ENCODE peak calls at places on chromosomes 13 and 19, in four cellular contexts. One of them, this sample, is unnamed.

GRCh38 chr13:44243198-44243852 is 130.3 kb upstream of the SERP2 start:
- DNase-seq in activated B cell treated with CpG ODN at 0.5 μM for 24 hours: no peak
- DNase-seq in dorsolateral prefrontal cortex: peak
- DNase-seq in breast epithelium: peak
- DNase-seq in this sample: no peak

GRCh38 chr13:31160857-31161582 is 684 bp downstream of the HSPH1 start:
- DNase-seq in dorsolateral prefrontal cortex: peak
- DNase-seq in activated B cell treated with CpG ODN at 0.5 μM for 24 hours: peak
- DNase-seq in breast epithelium: peak
- DNase-seq in this sample: peak

GRCh38 chr19:31160346-31160926 is 188.8 kb downstream of the TSHZ3 start:
- DNase-seq in activated B cell treated with CpG ODN at 0.5 μM for 24 hours: no peak
- DNase-seq in breast epithelium: no peak
- DNase-seq in dorsolateral prefrontal cortex: no peak
- DNase-seq in this sample: no peak

GRCh38 chr13:97490702-97491307 is 56.8 kb downstream of the RAP2A start:
- DNase-seq in activated B cell treated with CpG ODN at 0.5 μM for 24 hours: no peak
- DNase-seq in dorsolateral prefrontal cortex: no peak
- DNase-seq in breast epithelium: no peak
- DNase-seq in this sample: no peak

GRCh38 chr19:50720921-50721291 is 1.3 kb upstream of the SHANK1 start:
- DNase-seq in dorsolateral prefrontal cortex: no peak
- DNase-seq in breast epithelium: no peak
- DNase-seq in activated B cell treated with CpG ODN at 0.5 μM for 24 hours: no peak
- DNase-seq in this sample: no peak

GRCh38 chr19:36489920-36490415 is 607 bp upstream of the ZNF566 start:
- DNase-seq in breast epithelium: peak
- DNase-seq in activated B cell treated with CpG ODN at 0.5 μM for 24 hours: no peak
- DNase-seq in dorsolateral prefrontal cortex: no peak
- DNase-seq in this sample: peak

GRCh38 chr13:49448753-49449152 is 4.7 kb downstream of the SETDB2 start:
- DNase-seq in dorsolateral prefrontal cortex: no peak
- DNase-seq in activated B cell treated with CpG ODN at 0.5 μM for 24 hours: no peak
- DNase-seq in breast epithelium: no peak
- DNase-seq in this sample: no peak

GRCh38 chr19:31818740-31819228 is 469.5 kb upstream of the TSHZ3 start:
- DNase-seq in breast epithelium: no peak
- DNase-seq in dorsolateral prefrontal cortex: no peak
- DNase-seq in activated B cell treated with CpG ODN at 0.5 μM for 24 hours: no peak
- DNase-seq in this sample: no peak

GRCh38 chr13:109917422-109917821 is 131.0 kb upstream of the IRS2 start:
- DNase-seq in breast epithelium: no peak
- DNase-seq in activated B cell treated with CpG ODN at 0.5 μM for 24 hours: no peak
- DNase-seq in dorsolateral prefrontal cortex: no peak
- DNase-seq in this sample: no peak

GRCh38 chr13:42369071-42369795 is 97.3 kb downstream of the AKAP11 start:
- DNase-seq in activated B cell treated with CpG ODN at 0.5 μM for 24 hours: no peak
- DNase-seq in dorsolateral prefrontal cortex: no peak
- DNase-seq in breast epithelium: no peak
- DNase-seq in this sample: no peak

GRCh38 chr13:113734099-113734825 is 24.8 kb upstream of the TMEM255B start:
- DNase-seq in activated B cell treated with CpG ODN at 0.5 μM for 24 hours: no peak
- DNase-seq in dorsolateral prefrontal cortex: no peak
- DNase-seq in breast epithelium: no peak
- DNase-seq in this sample: no peak

GRCh38 chr19:14517840-14518505 is at the start of gene DNAJB1:
- DNase-seq in activated B cell treated with CpG ODN at 0.5 μM for 24 hours: peak
- DNase-seq in breast epithelium: peak
- DNase-seq in dorsolateral prefrontal cortex: peak
- DNase-seq in this sample: no peak

GRCh38 chr19:52494518-52494917 is 33.0 kb upstream of the ZNF808 start:
- DNase-seq in activated B cell treated with CpG ODN at 0.5 μM for 24 hours: no peak
- DNase-seq in breast epithelium: no peak
- DNase-seq in dorsolateral prefrontal cortex: no peak
- DNase-seq in this sample: no peak

GRCh38 chr19:33805840-33806433 is 9.3 kb downstream of the KCTD15 start:
- DNase-seq in breast epithelium: no peak
- DNase-seq in dorsolateral prefrontal cortex: no peak
- DNase-seq in activated B cell treated with CpG ODN at 0.5 μM for 24 hours: no peak
- DNase-seq in this sample: no peak

GRCh38 chr13:112714366-112714765 is 24.5 kb downstream of the ATP11A start:
- DNase-seq in dorsolateral prefrontal cortex: no peak
- DNase-seq in activated B cell treated with CpG ODN at 0.5 μM for 24 hours: no peak
- DNase-seq in breast epithelium: no peak
- DNase-seq in this sample: no peak

GRCh38 chr19:2479556-2480194 is 3.7 kb downstream of the GADD45B start:
- DNase-seq in activated B cell treated with CpG ODN at 0.5 μM for 24 hours: no peak
- DNase-seq in dorsolateral prefrontal cortex: no peak
- DNase-seq in breast epithelium: no peak
- DNase-seq in this sample: no peak

GRCh38 chr19:7756258-7756657 is 6.8 kb upstream of the CLEC4M start:
- DNase-seq in dorsolateral prefrontal cortex: no peak
- DNase-seq in activated B cell treated with CpG ODN at 0.5 μM for 24 hours: no peak
- DNase-seq in breast epithelium: no peak
- DNase-seq in this sample: no peak

GRCh38 chr13:94323746-94324408 is 155.6 kb downstream of the DCT start:
- DNase-seq in dorsolateral prefrontal cortex: no peak
- DNase-seq in breast epithelium: no peak
- DNase-seq in activated B cell treated with CpG ODN at 0.5 μM for 24 hours: no peak
- DNase-seq in this sample: no peak

GRCh38 chr13:45219938-45220375 is 19.1 kb upstream of the KCTD4 start:
- DNase-seq in breast epithelium: no peak
- DNase-seq in activated B cell treated with CpG ODN at 0.5 μM for 24 hours: no peak
- DNase-seq in dorsolateral prefrontal cortex: no peak
- DNase-seq in this sample: no peak

GRCh38 chr19:58196911-58197616 is 14.2 kb downstream of the ZNF274 start:
- DNase-seq in breast epithelium: no peak
- DNase-seq in dorsolateral prefrontal cortex: no peak
- DNase-seq in activated B cell treated with CpG ODN at 0.5 μM for 24 hours: no peak
- DNase-seq in this sample: no peak

GRCh38 chr19:32223595-32224370 is 121.6 kb upstream of the ZNF507 start:
- DNase-seq in breast epithelium: no peak
- DNase-seq in activated B cell treated with CpG ODN at 0.5 μM for 24 hours: no peak
- DNase-seq in dorsolateral prefrontal cortex: no peak
- DNase-seq in this sample: no peak

GRCh38 chr19:50205681-50206138 is 2.3 kb downstream of the MYH14 start:
- DNase-seq in dorsolateral prefrontal cortex: no peak
- DNase-seq in breast epithelium: peak
- DNase-seq in activated B cell treated with CpG ODN at 0.5 μM for 24 hours: no peak
- DNase-seq in this sample: no peak

GRCh38 chr13:95560387-95560786 is 7.9 kb downstream of the CLDN10 start:
- DNase-seq in breast epithelium: no peak
- DNase-seq in activated B cell treated with CpG ODN at 0.5 μM for 24 hours: no peak
- DNase-seq in dorsolateral prefrontal cortex: no peak
- DNase-seq in this sample: no peak

GRCh38 chr13:27375686-27376326 is 48.6 kb upstream of the GTF3A start:
- DNase-seq in dorsolateral prefrontal cortex: no peak
- DNase-seq in activated B cell treated with CpG ODN at 0.5 μM for 24 hours: peak
- DNase-seq in breast epithelium: no peak
- DNase-seq in this sample: peak

GRCh38 chr13:84912720-84913119 is 886.5 kb downstream of the SLITRK6 start:
- DNase-seq in dorsolateral prefrontal cortex: no peak
- DNase-seq in breast epithelium: no peak
- DNase-seq in activated B cell treated with CpG ODN at 0.5 μM for 24 hours: no peak
- DNase-seq in this sample: no peak

DNA sequence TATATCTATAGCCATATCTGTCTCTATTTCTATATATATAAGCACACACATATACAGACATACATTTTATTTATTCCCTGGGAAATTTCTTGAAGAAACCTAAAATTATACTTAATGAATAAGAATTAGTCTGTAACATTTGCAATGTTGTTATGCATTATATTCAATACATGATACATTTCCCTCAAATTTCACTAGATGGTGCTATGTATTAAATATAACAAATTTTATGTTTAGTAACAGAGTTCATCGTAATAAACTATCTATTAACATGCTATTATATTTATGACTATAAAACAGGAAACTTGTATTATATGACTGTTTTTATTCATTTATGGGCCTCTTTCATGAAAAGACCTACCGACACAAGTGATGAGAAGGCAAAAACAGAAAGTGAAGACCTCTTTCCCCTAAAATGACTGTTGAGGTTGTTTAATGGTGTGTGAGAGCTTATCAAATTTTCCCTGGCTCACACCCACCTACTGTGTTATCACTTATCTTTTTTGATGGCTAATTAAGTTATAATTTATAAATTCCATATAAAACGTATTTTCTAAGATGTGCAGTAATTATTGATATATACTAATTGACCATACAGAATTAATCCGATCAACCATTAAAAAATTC is 881.9 kb downstream of the SLITRK6 start:
- DNase-seq in activated B cell treated with CpG ODN at 0.5 μM for 24 hours: no peak
- DNase-seq in breast epithelium: no peak
- DNase-seq in dorsolateral prefrontal cortex: no peak
- DNase-seq in this sample: no peak
- TF ChIP-seq CTCF in activated B cell treated with CpG ODN at 0.5 μM for 24 hours: no peak
- TF ChIP-seq CTCF in breast epithelium: no peak
- TF ChIP-seq CTCF in dorsolateral prefrontal cortex: peak
- TF ChIP-seq CTCF in this sample: no peak

DNA sequence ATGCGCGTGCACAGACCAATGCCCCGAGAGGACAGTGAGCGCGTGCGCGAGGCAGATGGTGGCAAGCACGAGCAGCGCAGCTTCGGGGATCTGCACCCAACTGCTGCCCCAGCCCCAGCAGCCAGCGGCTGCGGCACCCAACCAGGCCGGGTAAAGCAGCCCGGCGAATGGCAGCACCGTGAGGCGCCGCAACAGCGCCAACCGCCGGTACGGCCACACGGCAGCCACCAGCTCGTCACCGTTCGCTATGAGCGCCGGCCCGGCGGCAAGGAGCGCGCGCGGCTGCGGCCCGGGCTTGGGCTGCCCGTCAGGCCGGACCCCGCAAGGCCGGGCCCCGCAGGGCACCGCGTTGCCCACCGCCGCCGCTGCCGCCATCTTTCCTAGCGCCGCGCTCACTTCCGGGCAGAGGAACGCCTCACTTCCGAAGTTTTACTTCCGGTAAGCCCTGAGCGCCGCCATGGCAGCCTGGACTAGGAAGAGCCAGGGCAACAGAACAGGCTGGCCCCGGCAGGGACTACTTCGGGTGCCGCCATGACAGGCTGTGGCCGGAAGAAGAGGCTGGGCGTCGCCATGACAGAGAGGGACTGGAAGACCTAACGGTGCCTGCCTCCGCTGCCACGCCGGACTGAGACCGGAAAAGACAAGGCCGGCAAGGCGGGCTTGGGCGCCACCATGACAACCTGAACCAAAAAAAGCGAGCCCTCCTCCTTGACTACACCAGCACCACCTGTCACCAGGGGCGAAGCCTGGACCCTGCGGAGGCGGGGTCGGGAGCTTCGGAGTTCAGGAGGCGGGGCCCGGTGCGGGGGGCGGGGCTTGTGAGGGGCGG is at the start of gene ATP13A1:
- DNase-seq in activated B cell treated with CpG ODN at 0.5 μM for 24 hours: peak
- DNase-seq in dorsolateral prefrontal cortex: peak
- DNase-seq in breast epithelium: peak
- DNase-seq in this sample: peak
- TF ChIP-seq CTCF in activated B cell treated with CpG ODN at 0.5 μM for 24 hours: no peak
- TF ChIP-seq CTCF in dorsolateral prefrontal cortex: no peak
- TF ChIP-seq CTCF in breast epithelium: no peak
- TF ChIP-seq CTCF in this sample: no peak

GRCh38 chr13:64553411-64554129 is 2676.6 kb downstream of the PCDH9 start:
- DNase-seq in activated B cell treated with CpG ODN at 0.5 μM for 24 hours: no peak
- DNase-seq in breast epithelium: no peak
- DNase-seq in dorsolateral prefrontal cortex: no peak
- DNase-seq in this sample: no peak
- TF ChIP-seq CTCF in activated B cell treated with CpG ODN at 0.5 μM for 24 hours: no peak
- TF ChIP-seq CTCF in breast epithelium: no peak
- TF ChIP-seq CTCF in dorsolateral prefrontal cortex: no peak
- TF ChIP-seq CTCF in this sample: no peak

DNA sequence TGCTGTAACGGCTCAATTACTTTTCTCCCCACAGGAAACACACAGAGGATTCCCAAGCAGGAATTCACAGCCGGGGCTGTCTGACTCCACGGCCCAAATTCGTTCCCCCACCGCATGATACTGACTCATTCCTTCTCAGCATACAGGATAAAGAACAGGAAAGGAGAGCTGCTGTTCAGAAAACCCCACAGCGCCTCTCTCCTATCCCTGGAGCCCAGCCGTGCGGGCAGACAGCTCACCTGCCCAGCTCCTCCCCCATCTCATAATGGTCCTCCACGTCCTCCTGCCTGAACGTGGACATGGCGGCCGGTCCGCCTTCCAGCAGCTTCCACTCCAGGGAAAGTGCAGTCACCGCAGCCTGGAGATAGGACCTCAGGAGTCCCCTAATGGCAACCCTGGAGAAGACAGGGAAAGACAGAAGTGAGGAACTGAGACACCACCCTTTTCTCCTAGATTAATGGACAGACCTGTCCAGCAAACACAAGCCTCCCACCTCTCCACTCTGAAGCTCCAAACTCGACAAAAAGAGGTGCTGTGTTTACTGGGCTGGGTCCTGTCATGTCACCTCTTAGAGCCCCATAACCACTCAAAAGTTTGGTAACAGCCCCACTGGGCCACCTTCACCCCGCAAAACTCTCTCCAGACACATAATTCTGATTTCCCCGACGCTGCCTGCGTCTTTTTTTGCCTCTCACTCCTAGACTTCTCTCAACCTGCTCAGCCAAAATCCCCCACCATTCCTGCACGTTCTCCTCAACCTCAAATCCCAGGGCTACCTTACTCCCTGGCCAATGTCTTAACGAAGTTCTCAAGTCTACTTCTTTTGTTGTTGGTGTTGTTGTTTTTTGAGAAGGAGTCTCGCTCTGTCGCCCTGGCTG is 1.2 kb downstream of the DAPK3 start:
- DNase-seq in dorsolateral prefrontal cortex: no peak
- DNase-seq in breast epithelium: peak
- DNase-seq in activated B cell treated with CpG ODN at 0.5 μM for 24 hours: no peak
- DNase-seq in this sample: no peak
- TF ChIP-seq CTCF in dorsolateral prefrontal cortex: no peak
- TF ChIP-seq CTCF in breast epithelium: no peak
- TF ChIP-seq CTCF in activated B cell treated with CpG ODN at 0.5 μM for 24 hours: no peak
- TF ChIP-seq CTCF in this sample: no peak

GRCh38 chr13:51222510-51223283 is 499 bp downstream of the FAM124A start:
- DNase-seq in dorsolateral prefrontal cortex: no peak
- DNase-seq in activated B cell treated with CpG ODN at 0.5 μM for 24 hours: peak
- DNase-seq in breast epithelium: no peak
- DNase-seq in this sample: no peak
- TF ChIP-seq CTCF in dorsolateral prefrontal cortex: no peak
- TF ChIP-seq CTCF in activated B cell treated with CpG ODN at 0.5 μM for 24 hours: no peak
- TF ChIP-seq CTCF in breast epithelium: no peak
- TF ChIP-seq CTCF in this sample: no peak

GRCh38 chr13:85879014-85879413 is 79.8 kb upstream of the SLITRK6 start:
- DNase-seq in breast epithelium: no peak
- DNase-seq in dorsolateral prefrontal cortex: no peak
- DNase-seq in activated B cell treated with CpG ODN at 0.5 μM for 24 hours: no peak
- DNase-seq in this sample: no peak
- TF ChIP-seq CTCF in breast epithelium: no peak
- TF ChIP-seq CTCF in dorsolateral prefrontal cortex: no peak
- TF ChIP-seq CTCF in activated B cell treated with CpG ODN at 0.5 μM for 24 hours: no peak
- TF ChIP-seq CTCF in this sample: no peak

DNA sequence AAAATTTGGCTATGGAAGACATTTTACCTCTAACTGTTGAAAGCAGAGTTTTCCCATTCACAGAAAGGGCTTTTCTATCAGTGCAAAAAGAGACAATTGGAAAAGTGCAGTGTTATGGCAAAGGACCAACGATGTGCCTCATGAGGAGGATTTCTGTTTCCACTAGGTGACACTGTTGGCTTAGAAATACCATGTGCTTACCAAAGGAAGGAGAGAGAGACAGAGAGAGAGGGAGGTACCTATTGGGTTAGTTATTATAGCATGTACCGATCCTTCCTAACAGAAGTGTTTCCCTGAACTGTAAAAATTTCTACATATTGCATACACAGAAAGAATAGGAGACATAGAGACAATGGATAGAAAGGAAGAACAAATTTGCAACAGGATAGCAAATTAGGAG is 23.9 kb upstream of the PSG4 start:
- DNase-seq in breast epithelium: no peak
- DNase-seq in activated B cell treated with CpG ODN at 0.5 μM for 24 hours: no peak
- DNase-seq in dorsolateral prefrontal cortex: no peak
- DNase-seq in this sample: no peak
- TF ChIP-seq CTCF in breast epithelium: no peak
- TF ChIP-seq CTCF in activated B cell treated with CpG ODN at 0.5 μM for 24 hours: no peak
- TF ChIP-seq CTCF in dorsolateral prefrontal cortex: no peak
- TF ChIP-seq CTCF in this sample: no peak

This sample was measured in omental fat pad.